ENCODE peak calls at places on chromosomes 11 and 22, in seven cellular contexts. K is cardiac muscle cell, W is HCT116, O is ovary, F is thoracic aorta, U is body of pancreas, Q is lung. H is an unnamed sample.

GRCh38 chr11:12617632-12618031 is 56.6 kb upstream of the TEAD1 start:
- DNase-seq in K (no peak), W (no peak), O (no peak), F (no peak), U (no peak), Q (no peak), H (no peak)

GRCh38 chr11:12164061-12165014 is 53.9 kb downstream of the MICAL2 start:
- DNase-seq in K (peak; percentile 81), W (peak; percentile 93), O (no peak), F (no peak), U (no peak), Q (no peak), H (no peak)

GRCh38 chr11:68077617-68078592 is 39.1 kb downstream of the TCIRG1 start:
- DNase-seq in K (no peak), W (no peak), O (no peak), F (no peak), U (no peak), Q (no peak), H (no peak)

GRCh38 chr11:18374956-18375355 is 19.4 kb upstream of the LDHA start:
- DNase-seq in K (no peak), W (no peak), O (no peak), F (no peak), U (no peak), Q (no peak), H (no peak)

GRCh38 chr11:94543695-94544581 is at the start of gene FUT4:
- DNase-seq in K (peak; percentile 90), W (peak; percentile 82), O (peak; percentile 82), F (peak; percentile 29), U (peak; percentile 93), Q (peak; percentile 92), H (peak; percentile 82)

GRCh38 chr11:1854132-1854948 is 1.5 kb downstream of the LSP1 start:
- DNase-seq in K (no peak), W (no peak), O (no peak), F (no peak), U (no peak), Q (no peak), H (no peak)

GRCh38 chr11:125085301-125086081 is 22.4 kb downstream of the SLC37A2 start:
- DNase-seq in K (no peak), W (no peak), O (no peak), F (no peak), U (no peak), Q (no peak), H (no peak)

GRCh38 chr11:60840711-60841430 is 1.0 kb upstream of the CCDC86 start:
- DNase-seq in K (peak; percentile 97), W (no peak), O (peak; percentile 53), F (no peak), U (no peak), Q (no peak), H (no peak)

GRCh38 chr22:38824587-38824986 is 19.2 kb downstream of the NPTXR start:
- DNase-seq in K (peak; percentile 84), W (no peak), O (peak; percentile 53), F (no peak), U (peak; percentile 50), Q (peak; percentile 41), H (no peak)

GRCh38 chr11:36292311-36292722 is 3.1 kb upstream of the COMMD9 start:
- DNase-seq in K (peak; percentile 63), W (peak; percentile 26), O (no peak), F (no peak), U (no peak), Q (no peak), H (no peak)

GRCh38 chr11:128135451-128135850 is 451.9 kb downstream of the ETS1 start:
- DNase-seq in K (peak; percentile 57), W (no peak), O (no peak), F (no peak), U (peak; percentile 14), Q (no peak), H (no peak)

GRCh38 chr22:50236731-50237409 is 8.0 kb downstream of the TUBGCP6 start:
- DNase-seq in K (no peak), W (no peak), O (no peak), F (no peak), U (no peak), Q (no peak), H (no peak)

GRCh38 chr22:49203863-49204598 is 623.6 kb downstream of the BRD1 start:
- DNase-seq in K (no peak), W (no peak), O (no peak), F (no peak), U (peak; percentile 4), Q (no peak), H (no peak)

GRCh38 chr22:24727218-24727851 is 47.2 kb downstream of the PIWIL3 start:
- DNase-seq in K (peak; percentile 93), W (peak; percentile 72), O (no peak), F (no peak), U (no peak), Q (no peak), H (no peak)

GRCh38 chr11:126926376-126926791 is 74.2 kb downstream of the KIRREL3 start:
- DNase-seq in K (peak; percentile 39), W (no peak), O (no peak), F (no peak), U (no peak), Q (no peak), H (no peak)

GRCh38 chr11:120137187-120137610 is 714 bp downstream of the TRIM29 start:
- DNase-seq in K (no peak), W (no peak), O (no peak), F (no peak), U (peak; percentile 7), Q (peak; percentile 27), H (peak; percentile 47)

GRCh38 chr11:8356731-8357504 is 93.2 kb upstream of the LMO1 start:
- DNase-seq in K (peak; percentile 53), W (no peak), O (peak; percentile 81), F (no peak), U (no peak), Q (no peak), H (peak; percentile 46)

GRCh38 chr11:18748766-18749375 is 22.9 kb upstream of the IGSF22 start:
- DNase-seq in K (peak; percentile 21), W (no peak), O (no peak), F (no peak), U (no peak), Q (no peak), H (no peak)

GRCh38 chr22:46545041-46545796 is 7.8 kb upstream of the CELSR1 start:
- DNase-seq in K (no peak), W (no peak), O (no peak), F (no peak), U (no peak), Q (no peak), H (peak; percentile 15)

GRCh38 chr11:18671246-18671645 is 27.3 kb upstream of the TMEM86A start:
- DNase-seq in K (no peak), W (no peak), O (no peak), F (no peak), U (no peak), Q (no peak), H (no peak)

GRCh38 chr22:23230348-23231068 is 50.2 kb downstream of the BCR start:
- DNase-seq in K (no peak), W (no peak), O (no peak), F (no peak), U (no peak), Q (no peak), H (no peak)

GRCh38 chr11:73359930-73360742 is 16.1 kb upstream of the RELT start:
- DNase-seq in K (peak; percentile 57), W (no peak), O (no peak), F (no peak), U (no peak), Q (no peak), H (no peak)

GRCh38 chr22:43198126-43198525 is 11.2 kb upstream of the TTLL12 start:
- DNase-seq in K (no peak), W (no peak), O (no peak), F (no peak), U (no peak), Q (no peak), H (no peak)

GRCh38 chr11:121351089-121351488 is 58.5 kb downstream of the SC5D start:
- DNase-seq in K (no peak), W (no peak), O (no peak), F (no peak), U (no peak), Q (no peak), H (no peak)

GRCh38 chr22:20298803-20299735 is 20.8 kb downstream of the DGCR6L start:
- DNase-seq in K (peak; percentile 89), W (peak; percentile 71), O (peak; percentile 71), F (peak; percentile 31), U (peak; percentile 85), Q (peak; percentile 89), H (peak; percentile 81)

GRCh38 chr11:123504401-123504800 is 74.3 kb downstream of the GRAMD1B start:
- DNase-seq in K (no peak), W (no peak), O (no peak), F (no peak), U (no peak), Q (no peak), H (no peak)

GRCh38 chr11:18235394-18235926 is 1.1 kb downstream of the SAA4 start:
- DNase-seq in K (no peak), W (no peak), O (no peak), F (no peak), U (no peak), Q (no peak), H (no peak)

GRCh38 chr11:130390071-130390758 is 38.2 kb downstream of the ADAMTS8 start:
- DNase-seq in K (peak; percentile 74), W (peak; percentile 24), O (no peak), F (no peak), U (peak; percentile 35), Q (no peak), H (no peak)
- TF ChIP-seq CTCF in K (peak; percentile 63), W (peak; percentile 21), O (no peak), F (peak; percentile 37), U (no peak), Q (peak; percentile 16), H (peak; percentile 73)

GRCh38 chr11:33689506-33689905 is 11.1 kb downstream of the C11orf91 start:
- DNase-seq in K (no peak), W (no peak), O (no peak), F (no peak), U (no peak), Q (no peak), H (no peak)
- H3K4me1 ChIP-seq in K (peaks cover 7% of the 10 kb centered on the region), W (peaks cover 34% of the 10 kb centered on the region), O (peaks cover 13% of the 10 kb centered on the region), F (peaks cover 38% of the 10 kb centered on the region), U (peaks cover 51% of the 10 kb centered on the region), Q (no peaks in the 10 kb centered on the region), H (peaks cover 60% of the 10 kb centered on the region)

DNA sequence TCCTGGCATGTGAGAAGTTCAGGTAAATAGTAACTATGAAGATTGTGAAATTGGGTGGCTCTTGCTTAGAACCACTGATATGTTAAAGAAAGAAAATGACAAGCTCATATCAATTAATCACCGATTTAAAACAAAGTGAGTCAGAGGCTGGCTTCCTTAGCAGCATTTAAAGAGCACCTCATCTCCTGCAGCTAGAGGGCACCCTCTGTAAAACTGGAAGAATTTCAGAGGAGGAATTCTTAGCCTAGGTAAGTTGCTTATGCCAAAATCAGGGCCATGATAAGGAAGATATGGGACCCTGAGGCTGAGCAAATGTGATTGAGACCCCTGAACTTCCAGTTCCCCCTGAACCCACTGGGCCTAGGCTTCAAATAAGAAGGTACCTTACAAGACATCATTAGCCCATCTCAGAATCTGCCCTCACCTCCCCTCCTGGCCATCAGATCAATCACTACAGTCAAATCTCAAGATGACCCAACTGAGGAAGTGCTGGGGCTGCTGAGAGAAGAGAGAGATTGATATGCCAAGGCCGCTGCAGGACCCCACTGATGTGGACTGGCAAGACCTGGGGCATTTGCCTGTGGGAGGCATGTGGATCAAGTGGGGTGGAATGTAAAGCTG is 8.6 kb upstream of the CD3E start:
- DNase-seq in K (peak; percentile 41), W (peak; percentile 43), O (no peak), F (no peak), U (peak; percentile 43), Q (no peak), H (no peak)
- TF ChIP-seq CTCF in K (peak; percentile 59), W (peak; percentile 79), O (no peak), F (no peak), U (peak; percentile 48), Q (peak; percentile 48), H (peak; percentile 90)

GRCh38 chr11:130122141-130122575 is 37.4 kb upstream of the ST14 start:
- DNase-seq in K (no peak), W (peak; percentile 60), O (no peak), F (no peak), U (no peak), Q (no peak), H (no peak)
- H3K4me1 ChIP-seq in K (peaks cover 35% of the 10 kb centered on the region), W (peaks cover 10% of the 10 kb centered on the region), O (no peaks in the 10 kb centered on the region), F (peaks cover 40% of the 10 kb centered on the region), U (peaks cover 6% of the 10 kb centered on the region), Q (peaks cover 2% of the 10 kb centered on the region), H (peaks cover 13% of the 10 kb centered on the region)